ENCODE peak calls at places on chromosome 10, in four cellular contexts. One of them, this sample, is unnamed.

GRCh38 chr10:34607894-34608293 is 207.2 kb downstream of the PARD3 start:
- DNase-seq in cardiac muscle cell: peak; percentile 65
- DNase-seq in fibroblast of lung: no peak
- DNase-seq in sigmoid colon: no peak
- DNase-seq in this sample: no peak

GRCh38 chr10:372566-372965 is 237.3 kb downstream of the ZMYND11 start:
- DNase-seq in sigmoid colon: no peak
- DNase-seq in cardiac muscle cell: no peak
- DNase-seq in fibroblast of lung: no peak
- DNase-seq in this sample: no peak

GRCh38 chr10:11822031-11822756 is 962 bp upstream of the PROSER2 start:
- DNase-seq in fibroblast of lung: no peak
- DNase-seq in cardiac muscle cell: no peak
- DNase-seq in sigmoid colon: no peak
- DNase-seq in this sample: no peak

GRCh38 chr10:5659702-5660528 is 6.5 kb downstream of the ASB13 start:
- DNase-seq in cardiac muscle cell: no peak
- DNase-seq in fibroblast of lung: peak; percentile 62
- DNase-seq in sigmoid colon: no peak
- DNase-seq in this sample: peak; percentile 70

GRCh38 chr10:50567384-50567783 is 56.4 kb downstream of the SGMS1 start:
- DNase-seq in cardiac muscle cell: no peak
- DNase-seq in fibroblast of lung: no peak
- DNase-seq in sigmoid colon: no peak
- DNase-seq in this sample: no peak

GRCh38 chr10:71270301-71270777 is 48.7 kb upstream of the SLC29A3 start:
- DNase-seq in fibroblast of lung: peak; percentile 91
- DNase-seq in sigmoid colon: no peak
- DNase-seq in cardiac muscle cell: peak; percentile 87
- DNase-seq in this sample: no peak

GRCh38 chr10:108000365-108000764 is 835.9 kb upstream of the SORCS1 start:
- DNase-seq in fibroblast of lung: no peak
- DNase-seq in sigmoid colon: no peak
- DNase-seq in cardiac muscle cell: no peak
- DNase-seq in this sample: no peak

GRCh38 chr10:1044146-1044545 is 4.8 kb downstream of the IDI1 start:
- DNase-seq in sigmoid colon: no peak
- DNase-seq in fibroblast of lung: no peak
- DNase-seq in cardiac muscle cell: no peak
- DNase-seq in this sample: no peak

GRCh38 chr10:123149568-123150228 is 1.8 kb downstream of the HMX2 start:
- DNase-seq in sigmoid colon: no peak
- DNase-seq in cardiac muscle cell: peak; percentile 68
- DNase-seq in fibroblast of lung: peak; percentile 44
- DNase-seq in this sample: no peak

GRCh38 chr10:97169911-97170693 is 15.7 kb downstream of the SLIT1 start:
- DNase-seq in cardiac muscle cell: no peak
- DNase-seq in sigmoid colon: no peak
- DNase-seq in fibroblast of lung: no peak
- DNase-seq in this sample: no peak

GRCh38 chr10:6173203-6173602 is 29.5 kb upstream of the PFKFB3 start:
- DNase-seq in sigmoid colon: no peak
- DNase-seq in fibroblast of lung: no peak
- DNase-seq in cardiac muscle cell: peak; percentile 42
- DNase-seq in this sample: no peak

GRCh38 chr10:89301721-89302445 is at the start of gene IFIT2:
- DNase-seq in fibroblast of lung: peak; percentile 82
- DNase-seq in sigmoid colon: no peak
- DNase-seq in cardiac muscle cell: no peak
- DNase-seq in this sample: no peak

GRCh38 chr10:72174297-72174662 is 41.5 kb upstream of the ANAPC16 start:
- DNase-seq in fibroblast of lung: no peak
- DNase-seq in cardiac muscle cell: no peak
- DNase-seq in sigmoid colon: no peak
- DNase-seq in this sample: no peak

GRCh38 chr10:19209319-19209718 is 160.7 kb downstream of the MALRD1 start:
- DNase-seq in cardiac muscle cell: no peak
- DNase-seq in sigmoid colon: no peak
- DNase-seq in fibroblast of lung: no peak
- DNase-seq in this sample: no peak

GRCh38 chr10:70497120-70497545 is 18.6 kb downstream of the PALD1 start:
- DNase-seq in fibroblast of lung: no peak
- DNase-seq in cardiac muscle cell: no peak
- DNase-seq in sigmoid colon: no peak
- DNase-seq in this sample: no peak

GRCh38 chr10:79069325-79070090 is 742 bp downstream of the ZMIZ1 start:
- DNase-seq in sigmoid colon: peak; percentile 81
- DNase-seq in cardiac muscle cell: peak; percentile 46
- DNase-seq in fibroblast of lung: peak; percentile 41
- DNase-seq in this sample: no peak

GRCh38 chr10:127399635-127400034 is 149.5 kb upstream of the NPS start:
- DNase-seq in fibroblast of lung: no peak
- DNase-seq in cardiac muscle cell: no peak
- DNase-seq in sigmoid colon: no peak
- DNase-seq in this sample: no peak

GRCh38 chr10:20858292-20859124 is 38.6 kb downstream of the NEBL start:
- DNase-seq in cardiac muscle cell: no peak
- DNase-seq in fibroblast of lung: peak; percentile 76
- DNase-seq in sigmoid colon: no peak
- DNase-seq in this sample: no peak

GRCh38 chr10:79407397-79407796 is 38.0 kb downstream of the ZCCHC24 start:
- DNase-seq in cardiac muscle cell: no peak
- DNase-seq in fibroblast of lung: no peak
- DNase-seq in sigmoid colon: no peak
- DNase-seq in this sample: no peak

GRCh38 chr10:71719042-71719441 is 536 bp downstream of the C10orf105 start:
- DNase-seq in sigmoid colon: no peak
- DNase-seq in cardiac muscle cell: no peak
- DNase-seq in fibroblast of lung: no peak
- DNase-seq in this sample: no peak

GRCh38 chr10:61135276-61135721 is 191.3 kb upstream of the RHOBTB1 start:
- DNase-seq in cardiac muscle cell: no peak
- DNase-seq in fibroblast of lung: no peak
- DNase-seq in sigmoid colon: no peak
- DNase-seq in this sample: no peak

GRCh38 chr10:131311661-131312260 is at the start of gene TCERG1L:
- DNase-seq in fibroblast of lung: no peak
- DNase-seq in cardiac muscle cell: peak; percentile 74
- DNase-seq in sigmoid colon: no peak
- DNase-seq in this sample: no peak

GRCh38 chr10:114279289-114279688 is 40.2 kb downstream of the VWA2 start:
- DNase-seq in sigmoid colon: no peak
- DNase-seq in cardiac muscle cell: no peak
- DNase-seq in fibroblast of lung: no peak
- DNase-seq in this sample: no peak

GRCh38 chr10:97179731-97180366 is 5.9 kb downstream of the SLIT1 start:
- DNase-seq in fibroblast of lung: no peak
- DNase-seq in cardiac muscle cell: peak; percentile 70
- DNase-seq in sigmoid colon: no peak
- DNase-seq in this sample: no peak

GRCh38 chr10:123986736-123987135 is 95.1 kb upstream of the CPXM2 start:
- DNase-seq in sigmoid colon: no peak
- DNase-seq in fibroblast of lung: no peak
- DNase-seq in cardiac muscle cell: no peak
- DNase-seq in this sample: no peak

GRCh38 chr10:104548090-104548489 is 93.0 kb upstream of the SORCS3 start:
- DNase-seq in cardiac muscle cell: peak; percentile 70
- DNase-seq in sigmoid colon: no peak
- DNase-seq in fibroblast of lung: peak; percentile 12
- DNase-seq in this sample: no peak

GRCh38 chr10:15222511-15222910 is 54.0 kb upstream of the NMT2 start:
- DNase-seq in sigmoid colon: no peak
- DNase-seq in cardiac muscle cell: no peak
- DNase-seq in fibroblast of lung: no peak
- DNase-seq in this sample: no peak

GRCh38 chr10:129972966-129973673 is 9.0 kb upstream of the EBF3 start:
- DNase-seq in sigmoid colon: no peak
- DNase-seq in fibroblast of lung: no peak
- DNase-seq in cardiac muscle cell: no peak
- DNase-seq in this sample: no peak

GRCh38 chr10:129972145-129972965 is 8.3 kb upstream of the EBF3 start:
- DNase-seq in cardiac muscle cell: peak; percentile 35
- DNase-seq in sigmoid colon: peak; percentile 63
- DNase-seq in fibroblast of lung: no peak
- DNase-seq in this sample: no peak

GRCh38 chr10:129970404-129971364 is 6.6 kb upstream of the EBF3 start:
- DNase-seq in cardiac muscle cell: peak; percentile 36
- DNase-seq in sigmoid colon: peak; percentile 61
- DNase-seq in fibroblast of lung: no peak
- DNase-seq in this sample: no peak

GRCh38 chr10:129969528-129970264 is 5.6 kb upstream of the EBF3 start:
- DNase-seq in cardiac muscle cell: no peak
- DNase-seq in sigmoid colon: peak; percentile 51
- DNase-seq in fibroblast of lung: no peak
- DNase-seq in this sample: no peak

DNA sequence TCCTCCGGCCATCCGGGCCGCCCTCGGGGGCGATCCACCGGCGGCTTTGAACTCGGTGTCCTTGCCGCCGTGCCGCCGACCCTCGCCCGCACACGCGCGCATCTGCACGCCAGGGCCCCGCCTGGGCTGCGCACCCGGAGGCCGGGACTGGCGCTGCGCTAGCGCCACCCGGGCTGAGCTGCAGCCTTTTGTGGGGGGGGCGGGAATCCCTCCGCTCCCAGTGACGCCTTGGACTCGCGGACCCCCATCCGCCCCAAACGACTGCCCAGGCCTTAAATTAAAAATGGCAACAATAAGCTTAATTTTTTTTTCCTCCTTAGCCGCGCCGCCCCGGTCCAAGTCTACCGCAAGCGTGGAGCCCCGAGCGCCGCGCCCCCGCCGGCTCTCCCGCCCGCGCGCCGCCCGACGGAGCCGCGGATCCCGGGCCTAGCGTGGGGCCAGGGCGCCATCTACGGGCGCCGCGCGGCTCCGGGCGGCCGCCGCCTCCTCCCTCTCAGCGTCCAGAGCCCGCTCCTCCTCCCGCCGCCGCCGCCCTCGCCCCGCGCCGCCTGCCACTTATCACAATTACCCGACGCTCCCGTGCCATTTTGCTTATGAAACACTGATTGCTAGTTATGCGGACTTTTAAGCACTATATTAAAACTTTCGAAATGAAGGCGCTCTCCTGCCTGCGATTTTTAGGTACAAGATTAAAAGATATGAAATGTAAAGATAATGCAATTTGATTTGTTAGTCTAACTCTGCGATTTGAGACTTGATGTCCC is 7.5 kb upstream of the EBF3 start:
- DNase-seq in fibroblast of lung: peak; percentile 47
- DNase-seq in sigmoid colon: peak; percentile 66
- DNase-seq in cardiac muscle cell: peak; percentile 86
- DNase-seq in this sample: no peak
- TF ChIP-seq CTCF in fibroblast of lung: no peak
- TF ChIP-seq CTCF in sigmoid colon: peak; percentile 54
- TF ChIP-seq CTCF in cardiac muscle cell: peak; percentile 27
- TF ChIP-seq CTCF in this sample: peak; percentile 35

DNA sequence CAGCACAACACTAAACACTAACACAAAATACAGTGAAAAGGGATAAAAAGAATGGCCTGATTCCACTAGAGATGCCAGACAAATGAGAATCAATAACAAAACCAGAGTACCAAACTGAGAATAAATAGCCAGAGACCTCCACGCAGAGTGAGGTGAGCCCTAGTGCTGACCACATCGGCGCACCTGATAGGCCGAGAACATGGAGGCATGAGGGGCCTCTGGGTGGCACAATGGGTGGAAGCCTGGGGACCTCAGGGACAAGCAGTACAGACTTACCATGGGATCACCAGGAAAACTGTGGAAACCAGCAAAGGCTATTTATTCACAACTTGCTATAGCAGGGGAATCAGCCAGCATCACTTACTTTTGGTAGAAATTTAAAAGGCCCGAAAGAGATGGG is 1.8 kb upstream of the CSGALNACT2 start:
- DNase-seq in cardiac muscle cell: no peak
- DNase-seq in fibroblast of lung: no peak
- DNase-seq in sigmoid colon: no peak
- DNase-seq in this sample: no peak
- H3K4me3 ChIP-seq in cardiac muscle cell: no peak overlapping the region
- H3K4me3 ChIP-seq in fibroblast of lung: no peak overlapping the region
- H3K4me3 ChIP-seq in sigmoid colon: no peak overlapping the region
- H3K4me3 ChIP-seq in this sample: no peak overlapping the region

DNA sequence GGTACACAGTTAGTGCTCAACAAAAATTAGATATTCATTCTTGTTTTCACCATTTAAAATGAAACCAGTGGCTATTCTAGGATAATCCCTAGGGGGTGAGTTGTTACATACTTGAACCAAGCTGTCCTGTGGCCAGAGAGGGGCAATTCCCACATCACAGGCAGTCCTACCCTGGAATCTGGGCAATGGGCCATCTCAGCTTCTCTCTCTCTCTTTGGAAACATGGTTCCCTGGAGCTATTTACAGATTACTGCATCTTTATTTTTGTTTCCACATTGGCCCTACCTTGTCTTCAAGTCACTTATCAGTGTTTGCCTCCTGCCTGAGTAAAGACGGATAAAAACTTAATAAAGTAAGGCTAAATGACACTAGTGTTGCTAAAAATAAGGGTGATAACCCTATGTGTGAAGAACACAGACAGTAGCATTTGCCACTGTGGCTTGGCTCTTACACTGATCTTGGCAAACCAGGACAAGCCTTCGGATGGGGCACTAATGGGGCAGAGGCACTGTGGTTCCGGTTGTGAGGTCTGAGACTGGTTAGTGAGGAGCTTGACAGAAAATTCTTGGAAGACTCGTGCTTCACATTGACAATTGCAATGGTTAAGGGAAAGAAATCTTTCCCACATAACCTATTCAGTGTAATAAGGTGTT is 228.2 kb downstream of the GFRA1 start:
- DNase-seq in fibroblast of lung: peak; percentile 8
- DNase-seq in cardiac muscle cell: no peak
- DNase-seq in sigmoid colon: no peak
- DNase-seq in this sample: no peak
- TF ChIP-seq CTCF in fibroblast of lung: no peak
- TF ChIP-seq CTCF in cardiac muscle cell: no peak
- TF ChIP-seq CTCF in sigmoid colon: no peak
- TF ChIP-seq CTCF in this sample: no peak

GRCh38 chr10:75269605-75270004 is 33.8 kb upstream of the COMTD1 start:
- DNase-seq in sigmoid colon: no peak
- DNase-seq in fibroblast of lung: no peak
- DNase-seq in cardiac muscle cell: no peak
- DNase-seq in this sample: no peak

GRCh38 chr10:75266945-75267344 is 31.2 kb upstream of the COMTD1 start:
- DNase-seq in sigmoid colon: no peak
- DNase-seq in cardiac muscle cell: no peak
- DNase-seq in fibroblast of lung: peak; percentile 74
- DNase-seq in this sample: no peak

GRCh38 chr10:75276029-75276872 is 40.5 kb upstream of the COMTD1 start:
- DNase-seq in sigmoid colon: peak; percentile 53
- DNase-seq in cardiac muscle cell: no peak
- DNase-seq in fibroblast of lung: no peak
- DNase-seq in this sample: no peak

DNA sequence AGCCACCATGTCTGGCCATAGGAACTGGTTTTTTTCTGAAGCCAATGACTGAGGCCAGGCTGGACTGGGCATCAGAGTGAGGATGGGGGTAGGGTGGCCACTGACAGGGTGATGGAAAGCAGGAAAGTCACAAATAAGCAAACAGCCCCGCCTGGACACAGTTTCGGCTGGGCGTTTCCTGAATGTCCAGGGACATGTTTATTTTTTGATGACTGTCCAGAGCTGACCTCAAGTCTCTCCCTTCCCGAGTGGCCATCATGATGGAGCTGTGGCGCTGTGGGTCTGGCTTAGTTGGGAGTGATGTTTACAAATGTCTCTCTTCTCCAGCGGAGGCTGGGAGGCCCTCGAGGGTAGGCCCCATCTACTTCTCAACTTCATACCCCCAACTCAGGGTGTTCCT is 37.1 kb upstream of the COMTD1 start:
- DNase-seq in cardiac muscle cell: no peak
- DNase-seq in fibroblast of lung: peak; percentile 41
- DNase-seq in sigmoid colon: no peak
- DNase-seq in this sample: no peak
- H3K4me3 ChIP-seq in cardiac muscle cell: no peak overlapping the region
- H3K4me3 ChIP-seq in fibroblast of lung: no peak overlapping the region
- H3K4me3 ChIP-seq in sigmoid colon: no peak overlapping the region
- H3K4me3 ChIP-seq in this sample: no peak overlapping the region